ENCODE peak calls at places on chromosomes 6 and 20, in seven cellular contexts. R is mesenchymal stem cell, N is H9, X is mesendoderm, I is IMR-90, V is H1, M is trophoblast cell. G is an unnamed sample.

GRCh38 chr6:10534418-10534760 is 13.2 kb downstream of the GCNT2 start:
- DNase-seq in N (no peak), M (no peak), V (no peak), R (no peak), I (no peak), X (no peak), G (no peak)

GRCh38 chr20:52539891-52540290 is 348.3 kb upstream of the ZFP64 start:
- DNase-seq in I (no peak), X (peak), V (no peak), N (no peak), M (no peak), R (no peak), G (no peak)

GRCh38 chr6:3518356-3518841 is 61.5 kb upstream of the SLC22A23 start:
- DNase-seq in V (no peak), M (peak), R (peak), I (peak), N (peak), X (peak), G (no peak)

GRCh38 chr6:87155920-87156600 is 695 bp downstream of the ZNF292 start:
- DNase-seq in X (peak), I (peak), V (no peak), R (peak), N (peak), M (peak), G (peak)

GRCh38 chr6:79949235-79949634 is 1.9 kb upstream of the ELOVL4 start:
- DNase-seq in N (peak), I (peak), X (peak), R (peak), V (no peak), M (peak), G (peak)

GRCh38 chr6:134714679-134715078 is 235.2 kb downstream of the ALDH8A1 start:
- DNase-seq in M (peak), V (no peak), R (peak), I (peak), X (no peak), N (no peak), G (no peak)

GRCh38 chr6:125220712-125221111 is 67.1 kb downstream of the TPD52L1 start:
- DNase-seq in N (no peak), X (no peak), V (no peak), R (no peak), M (no peak), I (peak), G (no peak)

GRCh38 chr6:46053034-46053933 is 37.6 kb upstream of the CLIC5 start:
- DNase-seq in R (peak), N (no peak), I (no peak), X (no peak), V (no peak), M (peak), G (no peak)

GRCh38 chr6:73176057-73176456 is 49.2 kb downstream of the KHDC1L start:
- DNase-seq in V (no peak), X (no peak), R (no peak), I (no peak), N (no peak), M (no peak), G (no peak)

GRCh38 chr6:32858194-32858593 is 4.2 kb downstream of the PSMB9 start:
- DNase-seq in R (no peak), V (no peak), I (no peak), N (no peak), M (no peak), X (no peak), G (no peak)

GRCh38 chr20:4750381-4750780 is 28.7 kb downstream of the PRND start:
- DNase-seq in V (no peak), R (no peak), X (no peak), N (no peak), M (no peak), I (no peak), G (no peak)

GRCh38 chr20:18284805-18285533 is 3.4 kb upstream of the ZNF133 start:
- DNase-seq in I (peak), R (peak), V (no peak), M (no peak), X (no peak), N (no peak), G (no peak)

GRCh38 chr6:164230259-164230658 is 815.7 kb downstream of the QKI start:
- DNase-seq in I (no peak), M (no peak), X (no peak), R (no peak), V (no peak), N (no peak), G (no peak)

GRCh38 chr6:108736832-108737231 is 111.4 kb upstream of the ARMC2 start:
- DNase-seq in I (peak), V (peak), N (peak), M (peak), X (peak), R (peak), G (no peak)

GRCh38 chr6:108734336-108734922 is 113.8 kb upstream of the ARMC2 start:
- DNase-seq in N (no peak), M (no peak), V (no peak), I (no peak), X (no peak), R (no peak), G (no peak)

GRCh38 chr6:108737594-108738546 is 110.4 kb upstream of the ARMC2 start:
- DNase-seq in I (peak), V (no peak), M (peak), X (no peak), R (peak), N (no peak), G (no peak)

GRCh38 chr6:108735310-108735990 is 112.8 kb upstream of the ARMC2 start:
- DNase-seq in N (no peak), M (peak), I (no peak), V (no peak), X (no peak), R (no peak), G (no peak)

DNA sequence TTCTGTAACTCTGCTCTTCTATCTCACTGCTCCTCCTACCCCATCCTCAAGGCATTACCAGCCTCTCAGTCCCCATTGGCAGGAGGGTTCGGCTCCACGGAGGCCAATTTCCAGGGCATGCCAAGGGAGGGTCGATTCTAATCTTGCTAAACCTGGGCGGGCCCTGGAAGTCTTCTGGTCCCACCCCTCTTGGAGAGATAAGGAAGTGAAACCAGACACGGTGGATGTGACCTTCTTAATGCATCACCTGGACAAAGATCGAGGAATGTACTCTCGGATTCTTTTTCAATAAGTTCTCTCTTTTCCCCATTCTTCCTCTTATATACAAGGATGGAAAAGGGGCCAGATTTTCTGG is 112.3 kb upstream of the ARMC2 start:
- DNase-seq in N (peak), V (no peak), R (no peak), X (peak), M (peak), I (no peak), G (no peak)
- H3K27ac ChIP-seq in N (no peak), V (no peak), R (no peak), X (no peak), M (peak), I (no peak), G (no peak)

DNA sequence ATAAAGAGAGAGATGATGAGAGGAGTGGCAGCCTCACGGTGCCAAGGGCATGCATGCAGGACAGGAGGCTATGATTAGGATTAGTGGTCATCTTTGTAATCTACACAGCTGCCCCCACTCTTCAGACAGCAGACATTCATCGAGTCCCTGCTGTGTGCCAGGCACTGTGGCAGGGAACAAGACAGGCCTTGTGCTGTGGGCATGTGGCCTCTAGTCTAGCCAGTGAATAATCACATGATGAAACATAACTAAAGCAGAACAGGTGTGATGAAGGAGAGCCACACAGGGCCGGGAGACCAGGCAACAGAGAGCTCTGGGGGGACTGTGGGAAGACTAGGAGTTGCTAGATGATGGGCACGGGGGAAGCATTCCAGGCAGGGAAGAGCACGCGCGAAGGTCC is 22.2 kb downstream of the TOX2 start:
- DNase-seq in V (no peak), M (no peak), N (no peak), I (no peak), R (no peak), X (no peak), G (no peak)
- H2AK5ac ChIP-seq in V (no peak), M (no peak), N (no peak), I (peak), R (no peak), X (no peak), G (no peak)

DNA sequence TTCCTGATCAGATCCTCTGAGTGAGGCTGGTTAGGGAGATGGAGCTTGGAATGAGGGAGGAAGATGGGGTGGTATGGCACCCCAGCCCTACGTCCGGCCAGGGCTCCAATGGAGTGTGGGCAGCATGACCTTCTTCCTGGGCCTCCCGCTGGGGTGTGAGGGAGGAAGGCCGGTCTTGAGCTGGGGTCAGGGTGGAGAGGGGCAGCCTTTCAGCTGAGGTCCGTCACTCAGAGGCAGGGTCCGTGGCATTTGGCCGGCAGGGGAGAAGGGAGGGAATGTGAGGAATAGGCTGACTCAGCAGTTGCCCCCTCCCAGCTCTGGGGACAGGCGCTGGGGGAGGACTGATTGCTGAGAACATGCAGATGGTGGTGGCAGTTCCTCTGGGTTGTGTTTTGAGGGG is 25.5 kb upstream of the VEGFA start:
- DNase-seq in R (no peak), N (peak), I (no peak), M (no peak), X (no peak), V (no peak), G (no peak)
- H3K27ac ChIP-seq in R (no peak), N (no peak), I (no peak), M (no peak), X (no peak), V (no peak), G (no peak)

GRCh38 chr6:98843274-98844243 is 9.2 kb downstream of the POU3F2 start:
- DNase-seq in I (no peak), X (peak), R (no peak), M (no peak), N (peak), V (no peak), G (peak)

GRCh38 chr6:98840385-98840784 is 6.0 kb downstream of the POU3F2 start:
- DNase-seq in X (no peak), N (no peak), M (no peak), V (no peak), R (no peak), I (no peak), G (no peak)

GRCh38 chr6:98842489-98843180 is 8.3 kb downstream of the POU3F2 start:
- DNase-seq in I (no peak), N (peak), M (no peak), X (peak), R (no peak), V (no peak), G (peak)

GRCh38 chr6:98841114-98841513 is 6.7 kb downstream of the POU3F2 start:
- DNase-seq in R (no peak), M (no peak), X (no peak), N (no peak), I (no peak), V (no peak), G (no peak)

GRCh38 chr6:98841589-98842488 is 7.5 kb downstream of the POU3F2 start:
- DNase-seq in V (no peak), M (no peak), N (no peak), I (no peak), X (no peak), R (no peak), G (peak)
- H2AK5ac ChIP-seq in V (no peak), M (no peak), N (no peak), I (no peak), X (no peak), R (no peak), G (peak)

GRCh38 chr6:111844921-111845320 is 28.3 kb downstream of the FYN start:
- DNase-seq in V (no peak), M (peak), X (peak), R (no peak), N (peak), I (no peak), G (no peak)

GRCh38 chr6:111845441-111845871 is 27.8 kb downstream of the FYN start:
- DNase-seq in V (no peak), X (no peak), R (no peak), I (no peak), M (peak), N (no peak), G (no peak)

GRCh38 chr6:111843347-111844147 is 29.7 kb downstream of the FYN start:
- DNase-seq in V (no peak), M (no peak), X (no peak), R (no peak), N (no peak), I (no peak), G (no peak)

GRCh38 chr6:111842891-111843290 is 30.4 kb downstream of the FYN start:
- DNase-seq in N (no peak), V (no peak), X (no peak), I (peak), R (peak), M (no peak), G (no peak)

DNA sequence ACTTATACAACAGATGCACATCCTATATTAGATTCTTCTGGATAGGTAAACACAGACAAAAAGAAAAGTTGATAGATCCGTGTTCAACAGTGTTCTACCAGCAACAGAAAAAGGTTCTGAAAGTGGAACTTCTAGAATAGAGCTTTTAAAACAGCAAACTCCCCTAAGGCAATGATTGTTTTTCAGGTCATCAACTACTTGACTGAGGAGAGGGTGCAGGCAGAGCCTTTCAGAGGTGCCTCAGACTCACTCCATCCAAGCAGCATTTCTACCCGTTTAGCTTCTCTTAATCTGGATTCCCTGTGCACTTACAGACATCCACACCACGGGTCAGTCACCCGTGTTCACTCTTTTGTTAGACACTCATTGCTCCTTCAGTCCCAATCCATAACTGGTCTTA is 28.9 kb downstream of the FYN start:
- DNase-seq in X (no peak), V (no peak), N (no peak), R (no peak), I (no peak), M (no peak), G (no peak)
- H3K27ac ChIP-seq in X (no peak), V (no peak), N (no peak), R (peak), I (no peak), M (no peak), G (peak)

GRCh38 chr20:45311589-45312211 is 3.6 kb upstream of the MATN4 start:
- DNase-seq in V (no peak), M (peak), R (peak), N (peak), I (peak), X (peak), G (no peak)

GRCh38 chr20:45315672-45316071 is 7.6 kb upstream of the MATN4 start:
- DNase-seq in X (no peak), M (no peak), I (no peak), V (no peak), R (no peak), N (no peak), G (no peak)

GRCh38 chr20:45313065-45313695 is 5.1 kb upstream of the MATN4 start:
- DNase-seq in V (no peak), M (no peak), I (no peak), X (no peak), R (no peak), N (no peak), G (no peak)

GRCh38 chr20:45312241-45312640 is 4.1 kb upstream of the MATN4 start:
- DNase-seq in M (no peak), N (no peak), X (no peak), I (no peak), R (no peak), V (no peak), G (no peak)

DNA sequence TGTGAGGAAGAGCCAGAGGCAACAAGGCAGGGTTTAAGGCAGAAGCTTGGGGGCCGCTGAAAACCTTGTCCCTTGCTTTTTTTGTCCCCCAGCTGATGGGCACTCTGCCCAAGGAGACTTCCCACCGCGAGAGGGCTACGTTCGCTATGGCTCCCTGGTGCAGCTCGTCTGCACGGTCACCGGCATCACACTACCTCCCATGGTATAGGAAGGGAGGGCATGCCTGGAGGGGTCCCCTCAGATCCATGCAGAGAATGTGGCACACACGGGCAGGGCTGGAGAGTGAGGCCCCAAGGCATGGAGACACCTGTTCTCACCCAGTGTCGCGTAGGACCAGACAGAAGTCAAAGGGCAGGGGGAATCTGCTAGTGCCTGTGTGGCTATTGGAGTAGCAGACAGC is 5.8 kb upstream of the MATN4 start:
- DNase-seq in R (no peak), V (no peak), X (no peak), N (no peak), M (no peak), I (no peak), G (no peak)
- H2AK5ac ChIP-seq in R (no peak), V (no peak), X (no peak), N (no peak), M (no peak), I (no peak), G (no peak)

DNA sequence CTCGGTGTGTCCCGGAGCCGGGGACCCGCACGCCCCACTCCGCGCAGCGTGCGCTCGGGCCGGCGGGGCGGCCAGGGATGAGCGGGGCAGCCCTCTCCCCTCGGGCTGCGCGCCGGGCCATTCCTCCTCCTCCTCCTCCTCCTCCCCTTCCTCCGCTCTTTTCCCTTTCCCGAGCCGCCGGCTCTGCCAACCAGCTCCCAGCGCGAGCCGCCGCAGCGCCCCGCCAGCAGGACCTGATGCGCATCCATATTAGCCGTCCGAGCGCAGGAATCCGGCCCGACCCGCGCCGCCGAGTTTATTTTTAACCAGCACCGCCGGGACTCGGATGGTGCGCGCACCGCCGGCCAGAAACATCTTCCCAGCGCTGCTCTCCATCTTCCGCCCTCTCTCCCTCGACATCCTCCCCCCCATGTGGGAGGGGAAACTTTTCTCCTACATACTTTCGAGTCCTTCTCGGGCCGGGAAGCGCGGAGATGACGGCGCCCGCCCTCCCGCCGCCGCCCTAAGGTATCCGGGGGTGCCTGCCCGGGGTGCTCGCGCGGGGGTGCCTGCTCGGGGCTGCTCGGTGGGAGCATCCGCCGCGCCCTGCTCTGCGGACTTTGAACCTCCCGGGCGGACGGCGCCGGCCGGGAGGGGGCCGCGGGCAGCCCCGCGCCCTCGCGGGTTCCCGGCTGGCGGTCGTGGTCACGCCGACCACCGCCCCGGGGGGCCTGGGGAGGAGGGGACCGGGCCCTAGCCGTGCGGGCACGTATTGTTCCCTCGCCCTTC is 619 bp downstream of the RREB1 start:
- DNase-seq in I (peak), N (peak), M (peak), R (peak), X (peak), V (no peak), G (peak)
- H3K27ac ChIP-seq in I (peak), N (no peak), M (peak), R (peak), X (peak), V (no peak), G (no peak)

DNA sequence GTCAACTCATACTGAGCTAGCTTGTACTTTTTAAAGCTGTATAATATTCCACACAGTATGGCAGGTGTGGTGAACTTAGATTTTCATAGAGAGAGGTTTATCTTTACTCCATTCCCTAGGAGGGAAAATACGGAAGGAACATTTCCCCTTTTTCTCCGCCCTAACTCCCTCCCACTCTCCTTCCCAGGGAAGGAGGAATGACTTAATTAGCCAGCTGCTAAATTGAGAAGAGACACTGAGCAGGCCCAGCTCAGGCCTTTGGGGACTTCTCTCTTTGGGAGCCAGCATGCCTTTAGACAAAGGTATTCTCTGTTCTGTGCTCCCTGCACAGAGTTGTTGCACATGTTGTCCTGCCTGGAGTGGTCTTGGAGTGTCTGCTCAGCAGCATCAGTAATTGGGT is 46.0 kb downstream of the MBOAT1 start:
- DNase-seq in X (no peak), V (no peak), R (no peak), I (no peak), M (no peak), N (no peak), G (no peak)
- H2AK5ac ChIP-seq in X (no peak), V (no peak), R (no peak), I (no peak), M (no peak), N (no peak), G (no peak)

GRCh38 chr6:152380351-152380767 is 256.8 kb downstream of the SYNE1 start:
- DNase-seq in N (no peak), R (peak), M (peak), I (peak), X (peak), V (no peak), G (no peak)
- H3K27ac ChIP-seq in N (no peak), R (peak), M (peak), I (peak), X (no peak), V (no peak), G (no peak)

GRCh38 chr6:39108041-39108839 is 6.7 kb downstream of the SAYSD1 start:
- DNase-seq in V (no peak), X (no peak), R (no peak), M (peak), N (no peak), I (no peak), G (no peak)
- H2AK5ac ChIP-seq in V (no peak), X (no peak), R (no peak), M (no peak), N (no peak), I (no peak), G (no peak)

G was measured in neuronal stem cell.